ENCODE peak calls at places on chromosomes 3 and 15, in four cellular contexts. P is HepG2, Z is H1, K is GM12878. O is an unnamed sample.

GRCh38 chr3:69282191-69282590 is 103.7 kb downstream of the FRMD4B start:
- DNase-seq in P (no peak), Z (no peak), K (no peak), O (no peak)

GRCh38 chr3:129525341-129525968 is 3.0 kb upstream of the RHO start:
- DNase-seq in P (no peak), Z (no peak), K (no peak), O (no peak)

GRCh38 chr3:26061947-26062346 is 272.1 kb downstream of the OXSM start:
- DNase-seq in P (no peak), Z (no peak), K (no peak), O (no peak)

GRCh38 chr3:105767776-105768175 is 101.0 kb downstream of the CBLB start:
- DNase-seq in P (no peak), Z (no peak), K (no peak), O (no peak)

GRCh38 chr15:71666723-71667122 is 143.6 kb upstream of the NR2E3 start:
- DNase-seq in P (no peak), Z (no peak), K (no peak), O (no peak)

GRCh38 chr3:103372031-103372430 is 937.2 kb downstream of the ZPLD1 start:
- DNase-seq in P (no peak), Z (no peak), K (no peak), O (no peak)

GRCh38 chr3:56860351-56860750 is 58.6 kb upstream of the ARHGEF3 start:
- DNase-seq in P (no peak), Z (no peak), K (no peak), O (no peak)

GRCh38 chr3:141386611-141387110 is 18.4 kb downstream of the ZBTB38 start:
- DNase-seq in P (no peak), Z (no peak), K (no peak), O (no peak)

GRCh38 chr15:101203607-101204006 is 48.2 kb downstream of the CHSY1 start:
- DNase-seq in P (peak), Z (no peak), K (no peak), O (no peak)

GRCh38 chr3:171328419-171329082 is 131.7 kb downstream of the TNIK start:
- DNase-seq in P (peak), Z (no peak), K (no peak), O (no peak)

GRCh38 chr3:156256945-156257344 is 136.6 kb downstream of the KCNAB1 start:
- DNase-seq in P (no peak), Z (no peak), K (no peak), O (no peak)

GRCh38 chr3:107752202-107752990 is 229.6 kb downstream of the BBX start:
- DNase-seq in P (peak), Z (no peak), K (no peak), O (no peak)

GRCh38 chr3:18062289-18063025 is 320.0 kb upstream of the TBC1D5 start:
- DNase-seq in P (no peak), Z (no peak), K (no peak), O (peak)

GRCh38 chr3:149969945-149970715 is 565 bp downstream of the PFN2 start:
- DNase-seq in P (peak), Z (no peak), K (peak), O (peak)

GRCh38 chr3:84978833-84979232 is 20.0 kb downstream of the CADM2 start:
- DNase-seq in P (no peak), Z (no peak), K (no peak), O (no peak)

GRCh38 chr3:84977021-84977420 is 18.2 kb downstream of the CADM2 start:
- DNase-seq in P (no peak), Z (no peak), K (no peak), O (no peak)

GRCh38 chr3:84980011-84980410 is 21.2 kb downstream of the CADM2 start:
- DNase-seq in P (no peak), Z (no peak), K (no peak), O (no peak)

GRCh38 chr3:84968701-84969235 is 10.0 kb downstream of the CADM2 start:
- DNase-seq in P (no peak), Z (no peak), K (no peak), O (no peak)

GRCh38 chr3:84974347-84974746 is 15.6 kb downstream of the CADM2 start:
- DNase-seq in P (peak), Z (no peak), K (no peak), O (no peak)
- TF ChIP-seq CBX5 in P (no peak), Z (no peak), K (no peak), O (no peak)

DNA sequence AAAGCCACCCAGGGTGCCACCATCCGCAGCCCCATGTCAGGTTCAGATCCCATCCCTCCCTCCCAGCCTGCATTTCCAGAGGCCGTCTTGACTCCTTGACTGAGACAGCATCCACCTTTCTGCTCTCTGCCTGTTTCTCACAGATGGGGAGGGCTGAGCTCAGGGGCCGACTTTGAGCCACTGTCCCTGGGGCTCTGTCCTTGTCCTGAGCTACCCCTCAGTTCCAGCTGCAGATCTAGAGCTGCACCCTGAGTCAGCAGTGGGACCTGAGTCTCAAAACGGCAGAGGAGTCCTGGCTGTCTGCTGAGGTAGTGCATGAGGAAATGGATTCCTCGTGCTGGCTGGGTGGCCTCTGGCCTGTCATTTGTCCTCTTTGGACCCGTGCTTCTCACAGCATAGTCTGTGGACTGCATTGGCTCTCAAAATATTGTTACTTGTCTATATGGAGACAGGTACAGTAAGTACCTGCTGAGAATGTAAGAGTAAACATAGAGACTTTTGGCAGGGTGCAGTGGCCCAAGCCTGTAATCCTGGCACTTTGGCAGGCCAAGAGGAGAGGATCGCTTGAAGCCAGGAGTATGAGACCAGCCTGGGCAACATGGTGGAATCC is 22.3 kb downstream of the RPLP1 start:
- DNase-seq in P (no peak), Z (no peak), K (no peak), O (no peak)
- H2AFZ ChIP-seq in P (no peak), Z (no peak), K (no peak), O (no peak)

DNA sequence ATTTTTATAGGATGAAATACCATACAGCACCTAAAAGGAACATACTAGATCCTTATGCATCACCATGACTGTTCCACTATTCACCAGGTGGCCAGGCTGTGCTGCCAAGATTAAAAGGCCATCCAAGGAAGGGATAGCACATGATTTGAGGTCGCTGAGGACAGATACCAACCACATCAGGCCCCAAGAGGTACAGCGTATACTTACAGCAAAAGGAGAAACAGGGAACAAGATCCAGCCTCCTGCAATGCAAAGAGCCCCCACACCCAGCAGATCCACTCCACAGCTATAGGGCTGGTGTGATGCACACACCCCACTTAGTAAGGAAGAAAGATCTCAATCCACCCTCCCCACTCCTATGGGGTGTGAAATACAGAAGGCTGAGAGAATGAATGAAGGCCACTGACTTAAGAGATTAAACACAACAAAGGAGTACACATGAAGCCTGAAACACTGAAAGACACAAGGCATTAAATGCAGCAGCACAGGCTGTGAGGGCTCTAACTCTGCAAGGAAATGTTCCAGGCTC is 32.0 kb upstream of the ZNF445 start:
- DNase-seq in P (no peak), Z (no peak), K (no peak), O (peak)
- TF ChIP-seq CBX5 in P (no peak), Z (no peak), K (no peak), O (no peak)

GRCh38 chr15:93088200-93088980 is 621 bp downstream of the RGMA start:
- DNase-seq in P (no peak), Z (no peak), K (no peak), O (no peak)
- H2AFZ ChIP-seq in P (no peak), Z (no peak), K (no peak), O (no peak)

GRCh38 chr3:58473275-58473674 is 18.6 kb upstream of the KCTD6 start:
- DNase-seq in P (no peak), Z (no peak), K (no peak), O (no peak)
- TF ChIP-seq CBX5 in P (no peak), Z (no peak), K (no peak), O (no peak)

GRCh38 chr3:174162550-174162949 is 696.6 kb upstream of the NAALADL2 start:
- DNase-seq in P (no peak), Z (no peak), K (no peak), O (no peak)

GRCh38 chr3:174153875-174154274 is 705.3 kb upstream of the NAALADL2 start:
- DNase-seq in P (no peak), Z (no peak), K (no peak), O (no peak)

GRCh38 chr3:174156200-174156599 is 702.9 kb upstream of the NAALADL2 start:
- DNase-seq in P (no peak), Z (no peak), K (no peak), O (no peak)

GRCh38 chr3:174159629-174160028 is 699.5 kb upstream of the NAALADL2 start:
- DNase-seq in P (no peak), Z (no peak), K (no peak), O (no peak)

DNA sequence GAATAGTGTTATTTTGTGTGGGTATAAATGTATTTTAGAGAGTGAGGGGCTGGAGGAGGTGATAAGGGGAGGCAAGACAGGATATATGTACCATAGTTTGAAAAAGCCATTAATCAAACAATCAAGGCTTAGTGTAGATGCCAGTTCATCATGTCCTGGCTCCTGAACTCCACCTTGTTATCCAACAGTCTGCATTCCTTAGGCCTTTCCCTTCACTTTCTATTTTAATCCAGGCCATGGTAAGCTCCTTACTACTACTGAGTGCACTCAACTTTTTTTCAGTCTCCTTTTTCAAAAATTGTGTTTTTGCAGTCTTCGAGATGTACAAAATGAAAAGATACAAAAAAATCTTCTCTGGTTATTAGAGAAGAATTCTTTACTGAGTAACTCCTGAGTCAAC is 700.5 kb upstream of the NAALADL2 start:
- DNase-seq in P (no peak), Z (no peak), K (no peak), O (no peak)
- H2AFZ ChIP-seq in P (no peak), Z (no peak), K (no peak), O (no peak)

GRCh38 chr3:13280122-13280790 is 139.9 kb downstream of the NUP210 start:
- DNase-seq in P (no peak), Z (no peak), K (no peak), O (no peak)

GRCh38 chr3:13280856-13281656 is 139.1 kb downstream of the NUP210 start:
- DNase-seq in P (no peak), Z (no peak), K (no peak), O (no peak)

GRCh38 chr3:13282986-13283876 is 136.9 kb downstream of the NUP210 start:
- DNase-seq in P (no peak), Z (no peak), K (no peak), O (peak)

GRCh38 chr3:13282528-13282985 is 137.6 kb downstream of the NUP210 start:
- DNase-seq in P (no peak), Z (no peak), K (no peak), O (peak)

GRCh38 chr3:13281657-13282527 is 138.2 kb downstream of the NUP210 start:
- DNase-seq in P (peak), Z (no peak), K (no peak), O (peak)
- TF ChIP-seq CBX5 in P (no peak), Z (no peak), K (no peak), O (no peak)

GRCh38 chr15:90790057-90790456 is 72.9 kb downstream of the BLM start:
- DNase-seq in P (no peak), Z (no peak), K (no peak), O (no peak)

GRCh38 chr15:90787881-90788280 is 70.7 kb downstream of the BLM start:
- DNase-seq in P (no peak), Z (no peak), K (no peak), O (no peak)

GRCh38 chr15:90794538-90794937 is 73.8 kb upstream of the FURIN start:
- DNase-seq in P (no peak), Z (no peak), K (no peak), O (no peak)

GRCh38 chr15:90790561-90790960 is 73.4 kb downstream of the BLM start:
- DNase-seq in P (no peak), Z (no peak), K (no peak), O (no peak)

DNA sequence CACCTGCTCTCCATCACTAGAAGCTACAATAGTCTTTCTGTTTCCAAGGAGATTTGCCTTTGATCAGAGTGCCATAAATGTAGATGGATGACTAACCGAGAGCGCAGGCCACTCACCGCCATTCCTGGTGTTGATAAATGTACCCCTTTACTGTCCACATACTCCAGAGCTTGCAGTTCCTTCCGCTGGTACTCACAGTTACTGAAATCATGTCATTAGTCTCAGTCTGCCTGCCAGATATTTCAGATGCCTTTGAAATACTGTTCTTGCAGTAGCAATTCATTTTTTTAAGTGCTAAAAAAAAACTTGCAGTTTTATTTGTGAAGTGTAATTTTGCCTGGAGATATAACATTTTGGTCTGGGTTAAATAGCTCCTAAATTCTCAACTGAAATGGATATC is 72.3 kb downstream of the BLM start:
- DNase-seq in P (no peak), Z (no peak), K (no peak), O (no peak)
- H2AFZ ChIP-seq in P (no peak), Z (no peak), K (no peak), O (no peak)

DNA sequence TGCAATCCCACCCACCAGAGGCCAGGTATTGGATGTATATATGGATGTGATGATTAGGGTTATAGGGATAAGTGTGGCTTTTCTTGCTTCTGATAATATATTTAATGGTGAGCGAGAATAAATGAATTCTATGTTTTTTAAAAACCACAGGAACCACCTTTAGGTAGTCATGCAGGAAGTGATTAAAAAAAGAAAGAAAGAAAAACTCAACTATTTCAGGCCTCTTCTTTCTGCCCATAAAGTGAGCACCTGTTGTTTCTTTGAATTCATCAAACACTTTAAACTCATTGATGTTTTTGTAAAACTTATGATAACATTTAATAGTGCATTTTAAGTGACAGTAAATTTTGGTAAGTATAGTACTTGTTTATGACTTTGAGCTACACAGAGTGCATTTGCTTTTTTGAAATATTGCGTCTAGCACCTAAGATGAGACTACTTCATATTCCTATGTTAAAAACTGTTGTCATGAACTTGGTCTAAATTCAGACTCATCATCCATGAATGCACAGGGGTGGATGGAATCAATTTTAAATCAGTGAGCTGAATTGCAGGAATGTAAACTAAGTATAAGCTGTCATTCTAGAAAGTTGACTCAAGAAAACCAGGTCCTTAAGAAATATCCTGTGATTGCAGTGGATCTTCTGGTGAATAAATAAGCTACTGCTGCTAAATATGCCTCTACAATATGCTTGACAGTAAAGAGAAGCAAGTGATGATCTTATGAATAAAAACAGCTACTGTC is 764.4 kb upstream of the NECTIN3 start:
- DNase-seq in P (no peak), Z (no peak), K (no peak), O (no peak)
- TF ChIP-seq CBX5 in P (no peak), Z (no peak), K (no peak), O (no peak)

O was measured in K562.